ENCODE peak calls at places on chromosome X, in four cellular contexts. G is aorta; L is adipocyte; U is CD4-positive, alpha-beta memory T cell. H is an unnamed sample.

GRCh38 chrX:13876652-13877051 is 59.8 kb upstream of the GPM6B start:
- DNase-seq in U (no peak), G (no peak), L (peak), H (no peak)

GRCh38 chrX:6363193-6363592 is 134.5 kb upstream of the NLGN4X start:
- DNase-seq in G (no peak), L (no peak), U (no peak), H (no peak)

GRCh38 chrX:55127692-55128091 is 38.9 kb downstream of the PAGE2 start:
- DNase-seq in L (peak), G (no peak), U (no peak), H (peak)

GRCh38 chrX:632391-633042 is 1.9 kb downstream of the SHOX start:
- DNase-seq in G (no peak), L (no peak), U (no peak), H (no peak)

GRCh38 chrX:149473092-149473491 is 32.0 kb downstream of the IDS start:
- DNase-seq in U (no peak), G (no peak), L (no peak), H (no peak)

GRCh38 chrX:123968383-123969050 is 7.0 kb downstream of the STAG2 start:
- DNase-seq in G (no peak), U (no peak), L (no peak), H (no peak)

GRCh38 chrX:103792916-103793540 is 16.4 kb downstream of the PLP1 start:
- DNase-seq in L (peak), U (no peak), G (no peak), H (peak)

GRCh38 chrX:30748337-30748960 is 95.2 kb downstream of the GK start:
- DNase-seq in L (no peak), G (no peak), U (no peak), H (peak)

DNA sequence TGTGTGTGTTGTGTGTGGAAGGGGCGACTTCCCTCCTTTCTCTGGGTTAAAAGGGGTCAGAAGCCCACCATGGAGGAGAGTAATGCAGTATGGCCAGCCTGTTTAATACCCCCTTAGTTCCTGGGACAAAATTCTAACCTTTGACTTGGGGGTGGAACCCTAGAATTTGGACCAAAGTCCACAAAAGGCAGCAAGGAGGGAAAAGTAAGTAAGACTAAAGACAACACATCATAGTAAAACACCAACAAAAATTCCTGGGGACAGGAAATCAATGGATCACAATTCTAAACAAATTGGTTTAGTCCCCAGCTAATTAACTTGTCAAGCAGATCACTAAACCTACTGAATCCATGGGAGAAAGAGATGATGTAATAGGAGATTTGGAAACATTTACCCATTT is 3.1 kb downstream of the AMOT start:
- DNase-seq in G (no peak), U (no peak), L (no peak), H (no peak)
- H3K4me3 ChIP-seq in G (no peak), U (no peak), L (no peak), H (no peak)

GRCh38 chrX:153782871-153783270 is 2.0 kb downstream of the SRPK3 start:
- DNase-seq in L (no peak), G (no peak), U (no peak), H (no peak)
- H3K4me3 ChIP-seq in L (no peak), G (no peak), U (no peak), H (no peak)

GRCh38 chrX:151177141-151178027 is 1.0 kb downstream of the GPR50 start:
- DNase-seq in G (no peak), L (no peak), U (no peak), H (no peak)

GRCh38 chrX:151178746-151179145 is 2.4 kb downstream of the GPR50 start:
- DNase-seq in L (no peak), G (no peak), U (no peak), H (no peak)

GRCh38 chrX:151175283-151176062 is 911 bp upstream of the GPR50 start:
- DNase-seq in L (no peak), U (no peak), G (no peak), H (no peak)

GRCh38 chrX:151174581-151175282 is 1.7 kb upstream of the GPR50 start:
- DNase-seq in G (no peak), L (no peak), U (no peak), H (no peak)

GRCh38 chrX:151176351-151176750 is at the start of gene GPR50:
- DNase-seq in L (no peak), U (no peak), G (no peak), H (no peak)
- H3K4me3 ChIP-seq in L (no peak), U (no peak), G (no peak), H (no peak)

GRCh38 chrX:40005290-40006011 is 92.3 kb downstream of the BCOR start:
- DNase-seq in G (no peak), L (no peak), U (no peak), H (no peak)

GRCh38 chrX:40007136-40007535 is 90.6 kb downstream of the BCOR start:
- DNase-seq in L (no peak), G (no peak), U (no peak), H (no peak)

GRCh38 chrX:40004916-40005289 is 92.9 kb downstream of the BCOR start:
- DNase-seq in G (no peak), U (no peak), L (no peak), H (no peak)

GRCh38 chrX:40007746-40008705 is 89.7 kb downstream of the BCOR start:
- DNase-seq in L (no peak), G (no peak), U (no peak), H (peak)

DNA sequence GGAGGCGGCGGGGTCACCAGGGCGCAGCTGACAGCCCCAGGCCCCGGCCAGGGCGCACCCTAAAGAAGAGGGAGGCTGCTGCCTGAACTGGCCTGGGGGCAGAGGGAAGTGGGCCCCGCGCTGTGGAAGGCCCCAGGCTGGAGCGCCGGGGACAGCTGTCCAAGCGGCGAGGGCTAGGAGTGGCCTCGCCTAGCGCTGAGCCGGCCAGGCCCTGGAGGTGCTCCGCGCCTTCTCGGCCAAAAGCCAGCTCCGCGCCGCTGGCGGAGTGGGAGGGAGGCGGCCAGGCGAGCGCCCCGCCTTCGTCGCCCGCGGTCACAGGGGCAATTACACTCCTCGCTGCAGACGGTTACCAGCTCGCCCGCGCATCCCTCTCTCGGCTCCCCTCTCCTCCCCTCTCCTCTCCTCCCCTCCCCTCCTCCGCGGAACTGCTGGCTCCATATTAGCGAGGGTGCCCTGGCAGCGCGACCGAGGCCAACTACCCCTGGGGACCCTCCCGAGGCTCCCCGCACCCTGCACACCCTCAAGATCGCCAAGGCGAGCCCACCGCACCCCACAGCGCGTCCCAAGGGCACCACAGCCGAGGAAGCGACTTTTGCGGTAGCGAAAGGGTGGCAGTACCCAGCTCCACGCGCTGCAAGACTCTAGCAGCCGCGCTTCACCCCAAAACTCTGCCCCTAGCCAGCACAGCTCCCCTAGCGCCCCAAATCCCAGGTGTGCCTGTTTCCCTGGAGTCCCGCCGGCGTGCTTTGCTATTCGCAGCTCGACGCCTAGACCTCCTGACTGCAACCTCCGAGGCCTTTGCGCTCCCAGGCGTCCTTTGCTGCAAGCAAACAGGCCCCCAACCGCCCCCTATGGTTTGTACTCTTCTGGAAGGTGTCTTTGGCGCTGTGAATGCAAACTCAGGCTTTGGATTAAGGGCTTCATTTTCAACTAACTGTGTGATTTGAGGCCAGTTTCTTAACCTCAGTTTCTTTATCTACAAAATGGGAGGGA is 91.4 kb downstream of the BCOR start:
- DNase-seq in L (peak), G (peak), U (peak), H (peak)
- H3K4me3 ChIP-seq in L (no peak), G (no peak), U (no peak), H (no peak)

DNA sequence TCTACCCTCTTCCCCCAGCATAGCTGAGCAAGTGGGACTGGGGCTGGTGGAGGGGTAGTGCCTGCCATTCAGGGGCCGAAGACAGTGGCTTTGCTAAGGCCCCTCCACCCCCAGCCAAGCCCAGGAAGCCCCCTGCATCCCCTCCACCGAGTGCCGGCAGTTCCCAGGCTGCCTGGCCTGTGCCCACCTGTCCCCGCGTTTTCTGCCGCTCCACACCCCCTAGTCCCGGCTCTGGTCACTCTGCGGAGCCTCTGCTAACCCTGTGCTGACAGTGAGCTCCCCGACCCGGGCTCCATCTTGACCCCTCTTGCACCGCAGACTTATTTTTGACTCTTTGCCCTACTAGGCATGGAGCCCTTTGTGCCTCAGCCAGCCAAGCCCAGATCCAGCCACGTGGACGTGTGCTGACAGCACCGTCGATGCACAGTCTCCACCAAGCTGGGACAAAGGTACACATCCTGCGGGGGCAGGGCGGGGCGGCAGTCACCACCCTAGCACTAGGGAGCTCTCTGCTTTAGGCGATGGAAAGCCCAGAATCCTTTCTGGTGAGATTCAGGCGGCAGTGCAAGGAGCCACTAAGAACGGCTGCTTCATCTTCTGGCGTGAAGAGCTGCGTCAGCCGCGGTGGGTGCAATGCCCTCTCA is 96.6 kb downstream of the PHKA2 start:
- DNase-seq in G (peak), U (no peak), L (no peak), H (no peak)
- H3K4me3 ChIP-seq in G (no peak), U (no peak), L (peak), H (no peak)

DNA sequence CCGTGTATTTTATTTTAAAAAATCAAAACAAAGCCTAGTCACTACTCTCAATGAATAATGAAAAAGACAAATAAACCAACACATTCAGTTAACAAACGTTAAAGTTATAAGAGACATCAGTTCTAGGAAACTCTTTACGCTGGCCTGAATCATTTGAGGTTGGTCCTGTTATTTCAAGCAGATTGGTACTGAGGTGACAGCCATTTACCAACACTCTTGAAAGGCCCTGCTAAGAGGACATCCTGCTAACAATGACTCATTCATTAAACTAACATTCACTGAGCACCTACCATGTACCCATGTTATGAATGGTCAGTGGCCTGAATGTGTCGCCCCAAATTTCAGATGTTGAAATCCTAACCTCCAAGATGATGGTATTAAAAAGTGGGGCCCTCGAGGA is 57.1 kb upstream of the ADGRG2 start:
- DNase-seq in G (no peak), U (no peak), L (no peak), H (no peak)
- H3K4me3 ChIP-seq in G (no peak), U (no peak), L (no peak), H (no peak)

H was measured in fibroblast of villous mesenchyme.